ENCODE peak calls at places on chromosomes 5 and 9, in four cellular contexts. Y, F, V and H are unnamed samples.

GRCh38 chr5:61245486-61245885 is 83.2 kb upstream of the SMIM15 start:
- DNase-seq in Y (no peak), V (peak), F (no peak), H (no peak)

GRCh38 chr5:25190521-25191000 is 545.8 kb upstream of the CDH10 start:
- DNase-seq in Y (no peak), F (no peak), V (no peak), H (no peak)

GRCh38 chr5:106843812-106844416 is 826.8 kb downstream of the EFNA5 start:
- DNase-seq in Y (no peak), V (no peak), F (no peak), H (peak)

GRCh38 chr5:157602505-157602904 is 26.9 kb upstream of the ADAM19 start:
- DNase-seq in F (peak), V (no peak), Y (no peak), H (no peak)

GRCh38 chr9:21616082-21616778 is 134.1 kb upstream of the IFNE start:
- DNase-seq in F (peak), V (no peak), Y (peak), H (no peak)

GRCh38 chr5:100826133-100826532 is 76.9 kb downstream of the ST8SIA4 start:
- DNase-seq in Y (no peak), F (no peak), V (no peak), H (no peak)

GRCh38 chr9:72790934-72791333 is 161.9 kb downstream of the ALDH1A1 start:
- DNase-seq in F (no peak), V (no peak), Y (no peak), H (no peak)

GRCh38 chr5:90747175-90747574 is 188.6 kb downstream of the ADGRV1 start:
- DNase-seq in Y (no peak), V (no peak), F (no peak), H (peak)

GRCh38 chr5:149837680-149838269 is 106.8 kb downstream of the PDE6A start:
- DNase-seq in Y (peak), F (peak), V (peak), H (peak)

GRCh38 chr5:125043781-125044391 is 297.4 kb upstream of the ZNF608 start:
- DNase-seq in Y (peak), F (no peak), V (no peak), H (peak)